ENCODE peak calls at places on chromosomes 1 and 21, in six cellular contexts. X is adrenal gland, M is cardiac fibroblast, I is ovary, D is BE2C, H is bronchial epithelial cell. V is an unnamed sample.

GRCh38 chr1:38038836-38039235 is 7.8 kb downstream of the POU3F1 start:
- DNase-seq in X (no peak), M (peak; percentile 74), I (no peak), D (no peak), H (peak; percentile 61), V (no peak)

GRCh38 chr1:229859026-229859425 is 208.0 kb upstream of the GALNT2 start:
- DNase-seq in X (no peak), M (no peak), I (no peak), D (no peak), H (no peak), V (no peak)

GRCh38 chr1:68321084-68321685 is 88.9 kb upstream of the WLS start:
- DNase-seq in X (peak; percentile 86), M (peak; percentile 75), I (peak; percentile 74), D (peak; percentile 70), H (peak; percentile 52), V (peak; percentile 70)

GRCh38 chr1:209513226-209513625 is 70.3 kb upstream of the CAMK1G start:
- DNase-seq in X (no peak), M (peak; percentile 64), I (no peak), D (peak; percentile 36), H (peak; percentile 79), V (peak; percentile 48)

GRCh38 chr1:46673749-46674182 is 2.1 kb downstream of the TEX38 start:
- DNase-seq in X (no peak), M (peak; percentile 57), I (no peak), D (no peak), H (no peak), V (peak; percentile 45)

GRCh38 chr1:56153276-56153675 is 426.1 kb downstream of the PLPP3 start:
- DNase-seq in X (no peak), M (no peak), I (no peak), D (no peak), H (no peak), V (no peak)

GRCh38 chr21:35933466-35933865 is 126.9 kb downstream of the SETD4 start:
- DNase-seq in X (peak; percentile 73), M (peak; percentile 95), I (peak; percentile 45), D (no peak), H (peak; percentile 60), V (peak; percentile 90)

GRCh38 chr1:103949714-103950113 is 200.0 kb downstream of the AMY1C start:
- DNase-seq in X (no peak), M (no peak), I (no peak), D (peak; percentile 75), H (no peak), V (no peak)

GRCh38 chr1:112358798-112359408 is 37.1 kb upstream of the CTTNBP2NL start:
- DNase-seq in X (peak; percentile 89), M (peak; percentile 73), I (peak; percentile 63), D (peak; percentile 47), H (peak; percentile 67), V (peak; percentile 59)

GRCh38 chr1:30414851-30415165 is 308.6 kb downstream of the MATN1 start:
- DNase-seq in X (no peak), M (no peak), I (no peak), D (no peak), H (no peak), V (no peak)

GRCh38 chr1:199422206-199422605 is 605.3 kb upstream of the NR5A2 start:
- DNase-seq in X (no peak), M (peak; percentile 67), I (no peak), D (peak; percentile 19), H (peak; percentile 71), V (peak; percentile 54)

GRCh38 chr1:952201-952600 is 6.9 kb downstream of the NOC2L start:
- DNase-seq in X (no peak), M (no peak), I (no peak), D (no peak), H (no peak), V (no peak)

GRCh38 chr1:204670152-204670927 is 15.2 kb downstream of the LRRN2 start:
- DNase-seq in X (no peak), M (peak; percentile 53), I (no peak), D (no peak), H (peak; percentile 14), V (peak; percentile 65)

GRCh38 chr1:22454476-22455056 is 2.9 kb downstream of the ZBTB40 start:
- DNase-seq in X (no peak), M (no peak), I (no peak), D (peak; percentile 20), H (no peak), V (no peak)

GRCh38 chr1:170221031-170221430 is 75.3 kb downstream of the NTMT2 start:
- DNase-seq in X (no peak), M (no peak), I (no peak), D (no peak), H (no peak), V (peak; percentile 86)

GRCh38 chr21:36247316-36247715 is 72.7 kb upstream of the MORC3 start:
- DNase-seq in X (no peak), M (peak; percentile 9), I (no peak), D (no peak), H (no peak), V (peak; percentile 56)

GRCh38 chr1:35573198-35573775 is at the start of gene TFAP2E:
- DNase-seq in X (no peak), M (no peak), I (no peak), D (peak; percentile 31), H (no peak), V (peak; percentile 36)

GRCh38 chr1:203104789-203105188 is 19.0 kb upstream of the MYOG start:
- DNase-seq in X (no peak), M (no peak), I (no peak), D (no peak), H (no peak), V (no peak)

GRCh38 chr1:248886237-248886895 is 19.7 kb upstream of the PGBD2 start:
- DNase-seq in X (no peak), M (peak; percentile 19), I (no peak), D (no peak), H (no peak), V (peak; percentile 22)

DNA sequence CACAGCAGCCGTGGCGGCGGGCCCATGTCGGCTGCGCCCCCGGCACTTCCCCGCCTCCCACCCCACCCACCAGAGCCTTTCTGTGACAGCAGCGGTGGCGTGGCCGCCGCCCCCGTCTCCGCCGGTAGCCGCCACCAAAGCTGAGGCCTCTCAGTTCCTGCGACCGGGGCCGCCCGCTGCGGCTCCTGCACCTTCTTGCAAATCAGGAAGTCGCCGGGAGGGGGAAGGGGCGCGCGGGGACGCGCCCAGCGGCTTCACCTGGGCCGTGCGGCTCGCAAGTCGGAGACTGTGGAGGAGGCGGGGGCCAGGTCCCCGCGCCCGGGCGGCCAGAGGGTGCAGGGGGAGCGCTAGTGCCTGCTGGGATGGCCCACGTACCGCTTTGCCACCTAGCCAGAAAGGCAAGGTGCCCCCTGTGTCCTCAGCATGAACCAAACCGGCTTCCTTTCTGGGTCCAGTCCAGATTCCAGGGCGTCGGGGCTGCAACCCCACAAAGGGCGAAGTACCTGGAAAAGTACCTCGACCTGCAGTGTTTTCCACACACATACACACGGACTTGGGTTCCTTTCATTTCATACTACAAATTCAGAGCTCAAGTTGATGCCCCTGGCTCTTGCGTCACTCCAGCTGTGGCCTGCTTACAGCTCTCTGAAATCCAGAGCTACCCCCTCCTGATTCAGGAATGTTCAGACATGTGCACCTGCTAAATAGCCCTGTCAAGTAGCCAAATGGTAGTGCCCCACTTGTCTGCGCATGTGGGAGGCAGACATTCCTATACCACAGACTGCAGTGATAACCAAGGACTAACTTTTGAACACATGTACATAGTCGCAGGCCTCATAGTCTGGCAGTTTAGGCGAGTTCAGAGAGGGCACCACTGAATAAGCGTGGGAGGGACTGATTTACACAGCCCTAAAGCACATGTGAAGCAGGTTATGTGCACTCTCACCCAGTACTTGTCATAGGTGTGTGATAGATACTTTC is at the start of gene DENND1B:
- DNase-seq in X (peak; percentile 81), M (peak; percentile 60), I (peak; percentile 60), D (peak; percentile 80), H (peak; percentile 79), V (peak; percentile 46)
- TF ChIP-seq CTCF in X (no peak), M (no peak), I (no peak), D (no peak), H (peak; percentile 16), V (peak; percentile 11)

GRCh38 chr1:99645199-99645598 is 714 bp upstream of the PALMD start:
- DNase-seq in X (peak; percentile 90), M (peak; percentile 87), I (peak; percentile 62), D (no peak), H (peak; percentile 88), V (peak; percentile 36)
- H3K4me3 ChIP-seq in X (no peak overlapping the region), M (no peak overlapping the region), I (peak overlapping the region; percentile 31), D (no peak overlapping the region), H (peak overlapping the region; percentile 57), V (no peak overlapping the region)

GRCh38 chr1:63322944-63323865 is 838 bp downstream of the FOXD3 start:
- DNase-seq in X (no peak), M (no peak), I (no peak), D (peak; percentile 18), H (no peak), V (no peak)
- TF ChIP-seq CTCF in X (no peak), M (no peak), I (no peak), D (no peak), H (no peak), V (no peak)

GRCh38 chr1:226223157-226223785 is at the start of gene MIXL1:
- DNase-seq in X (no peak), M (no peak), I (no peak), D (peak; percentile 27), H (no peak), V (peak; percentile 4)
- H3K4me3 ChIP-seq in X (no peak within 1 kb of the TSS), M (peak within 1 kb of the TSS; percentile 50), I (peak within 1 kb of the TSS; percentile 20), D (peak within 1 kb of the TSS; percentile 63), H (peak within 1 kb of the TSS; percentile 34), V (peak within 1 kb of the TSS; percentile 60)

GRCh38 chr1:232978827-232979226 is 28.4 kb downstream of the NTPCR start:
- DNase-seq in X (no peak), M (no peak), I (no peak), D (no peak), H (no peak), V (no peak)
- TF ChIP-seq CTCF in X (no peak), M (no peak), I (no peak), D (no peak), H (no peak), V (no peak)

GRCh38 chr21:37848721-37849490 is 67.4 kb downstream of the KCNJ6 start:
- DNase-seq in X (no peak), M (peak; percentile 38), I (no peak), D (no peak), H (no peak), V (no peak)
- H3K4me3 ChIP-seq in X (no peak overlapping the region), M (no peak overlapping the region), I (no peak overlapping the region), D (no peak overlapping the region), H (no peak overlapping the region), V (no peak overlapping the region)

GRCh38 chr1:152141971-152142584 is 16.9 kb downstream of the RPTN start:
- DNase-seq in X (peak; percentile 85), M (peak; percentile 88), I (no peak), D (peak; percentile 36), H (peak; percentile 78), V (peak; percentile 70)
- TF ChIP-seq CTCF in X (peak; percentile 90), M (peak; percentile 84), I (peak; percentile 58), D (peak; percentile 71), H (peak; percentile 73), V (peak; percentile 85)